ENCODE peak calls at places on chromosomes 5 and 9, in six cellular contexts. One of them, this sample, is unnamed.

GRCh38 chr9:37617837-37618236 is 25.4 kb upstream of the TOMM5 start:
- DNase-seq in GM20000: no peak
- DNase-seq in mammary epithelial cell: no peak
- DNase-seq in IMR-90: peak
- DNase-seq in AG10803: peak
- DNase-seq in body of pancreas: no peak
- DNase-seq in this sample: peak

GRCh38 chr9:136437430-136437829 is 2.2 kb downstream of the INPP5E start:
- DNase-seq in GM20000: no peak
- DNase-seq in mammary epithelial cell: peak
- DNase-seq in IMR-90: peak
- DNase-seq in AG10803: peak
- DNase-seq in body of pancreas: no peak
- DNase-seq in this sample: no peak

GRCh38 chr5:172944741-172945140 is 14.5 kb upstream of the RPL26L1 start:
- DNase-seq in GM20000: no peak
- DNase-seq in mammary epithelial cell: no peak
- DNase-seq in IMR-90: peak
- DNase-seq in AG10803: no peak
- DNase-seq in body of pancreas: no peak
- DNase-seq in this sample: no peak

GRCh38 chr5:172412724-172413260 is 41.5 kb downstream of the SH3PXD2B start:
- DNase-seq in GM20000: no peak
- DNase-seq in mammary epithelial cell: peak
- DNase-seq in IMR-90: peak
- DNase-seq in AG10803: peak
- DNase-seq in body of pancreas: peak
- DNase-seq in this sample: peak

GRCh38 chr9:91678807-91679206 is 255.2 kb upstream of the NFIL3 start:
- DNase-seq in GM20000: no peak
- DNase-seq in mammary epithelial cell: no peak
- DNase-seq in IMR-90: no peak
- DNase-seq in AG10803: no peak
- DNase-seq in body of pancreas: no peak
- DNase-seq in this sample: no peak

GRCh38 chr9:127876026-127876763 is 1.3 kb downstream of the AK1 start:
- DNase-seq in GM20000: no peak
- DNase-seq in mammary epithelial cell: no peak
- DNase-seq in IMR-90: no peak
- DNase-seq in AG10803: no peak
- DNase-seq in body of pancreas: no peak
- DNase-seq in this sample: no peak

GRCh38 chr9:78437721-78438610 is 141.0 kb downstream of the PSAT1 start:
- DNase-seq in GM20000: no peak
- DNase-seq in mammary epithelial cell: no peak
- DNase-seq in IMR-90: no peak
- DNase-seq in AG10803: no peak
- DNase-seq in body of pancreas: no peak
- DNase-seq in this sample: no peak

GRCh38 chr5:168843998-168844374 is 264.8 kb upstream of the PANK3 start:
- DNase-seq in GM20000: no peak
- DNase-seq in mammary epithelial cell: no peak
- DNase-seq in IMR-90: no peak
- DNase-seq in AG10803: no peak
- DNase-seq in body of pancreas: no peak
- DNase-seq in this sample: no peak

GRCh38 chr5:54063817-54064216 is 246.6 kb downstream of the ARL15 start:
- DNase-seq in GM20000: no peak
- DNase-seq in mammary epithelial cell: no peak
- DNase-seq in IMR-90: peak
- DNase-seq in AG10803: peak
- DNase-seq in body of pancreas: no peak
- DNase-seq in this sample: peak

DNA sequence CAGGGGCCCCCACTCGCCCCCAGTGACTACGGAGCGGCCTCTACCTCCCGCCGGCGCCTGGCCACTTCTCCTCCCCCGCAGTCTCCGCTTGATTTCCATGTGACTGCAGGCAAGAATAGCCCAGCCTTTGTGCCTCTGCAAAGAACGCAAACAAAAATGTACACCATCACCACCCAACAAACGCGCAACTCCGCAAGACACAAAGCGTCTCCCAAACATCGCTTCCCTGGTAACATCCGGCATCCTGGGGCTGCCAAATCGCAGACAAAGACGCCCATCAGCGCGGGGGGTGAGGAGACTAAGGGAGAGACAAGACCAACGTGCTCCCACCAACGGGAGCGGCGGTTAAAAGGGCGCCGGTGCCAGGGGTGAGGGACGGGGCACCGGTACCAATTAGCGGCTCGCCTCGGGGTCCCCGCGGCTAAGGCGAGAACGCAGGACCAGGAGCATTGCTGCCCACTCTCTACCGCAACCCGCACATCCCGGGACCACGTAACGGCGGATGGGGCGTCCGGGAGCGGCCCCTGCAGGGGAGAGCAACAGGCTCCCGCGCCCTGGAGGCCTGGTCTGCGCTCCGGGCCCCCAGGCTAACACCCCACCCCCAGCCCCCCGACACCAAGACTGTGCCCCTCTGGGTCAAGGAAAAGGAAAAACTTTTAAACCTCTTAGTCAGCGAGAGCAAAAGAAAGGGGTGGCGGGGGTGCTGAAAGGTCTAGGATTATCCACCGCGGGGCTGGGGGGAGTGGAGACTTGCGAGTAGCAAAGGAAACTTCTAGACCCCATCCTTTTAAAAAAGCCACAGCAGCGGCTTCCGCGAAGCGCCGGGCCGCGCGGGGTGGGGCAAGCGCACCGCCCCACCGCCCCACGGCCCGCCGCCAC is 885 bp downstream of the MPDZ start:
- DNase-seq in GM20000: no peak
- DNase-seq in mammary epithelial cell: peak
- DNase-seq in IMR-90: peak
- DNase-seq in AG10803: peak
- DNase-seq in body of pancreas: peak
- DNase-seq in this sample: peak
- TF ChIP-seq CTCF in GM20000: no peak
- TF ChIP-seq CTCF in mammary epithelial cell: no peak
- TF ChIP-seq CTCF in IMR-90: peak
- TF ChIP-seq CTCF in AG10803: peak
- TF ChIP-seq CTCF in body of pancreas: no peak
- TF ChIP-seq CTCF in this sample: peak

DNA sequence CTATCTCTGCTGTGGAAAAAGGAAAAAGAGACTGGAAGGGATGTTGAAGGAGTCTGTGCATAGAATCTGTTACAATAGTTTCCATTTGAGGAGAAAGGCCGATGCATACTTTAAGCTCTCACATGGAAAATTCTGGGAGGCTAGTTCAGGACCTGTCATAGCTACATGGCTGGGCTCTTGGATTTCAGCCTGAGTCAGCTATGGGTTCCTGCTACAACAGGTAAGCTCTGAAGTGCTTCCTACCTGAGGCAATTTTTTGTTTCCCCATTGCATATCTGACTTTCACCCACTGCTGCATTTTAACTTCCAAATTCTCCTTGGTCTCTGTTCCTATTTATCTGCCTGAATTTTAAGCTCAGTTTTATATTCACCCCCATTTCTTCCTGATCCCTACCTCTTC is 310.7 kb downstream of the RAB3C start:
- DNase-seq in GM20000: no peak
- DNase-seq in mammary epithelial cell: peak
- DNase-seq in IMR-90: no peak
- DNase-seq in AG10803: no peak
- DNase-seq in body of pancreas: no peak
- DNase-seq in this sample: no peak
- TF ChIP-seq CTCF in GM20000: no peak
- TF ChIP-seq CTCF in mammary epithelial cell: no peak
- TF ChIP-seq CTCF in IMR-90: no peak
- TF ChIP-seq CTCF in AG10803: no peak
- TF ChIP-seq CTCF in body of pancreas: no peak
- TF ChIP-seq CTCF in this sample: no peak

GRCh38 chr5:76196886-76197489 is 113.8 kb downstream of the SV2C start:
- DNase-seq in GM20000: no peak
- DNase-seq in mammary epithelial cell: no peak
- DNase-seq in IMR-90: no peak
- DNase-seq in AG10803: no peak
- DNase-seq in body of pancreas: no peak
- DNase-seq in this sample: no peak

GRCh38 chr5:76190356-76190755 is 107.2 kb downstream of the SV2C start:
- DNase-seq in GM20000: no peak
- DNase-seq in mammary epithelial cell: no peak
- DNase-seq in IMR-90: no peak
- DNase-seq in AG10803: no peak
- DNase-seq in body of pancreas: no peak
- DNase-seq in this sample: no peak

GRCh38 chr5:76196457-76196856 is 113.3 kb downstream of the SV2C start:
- DNase-seq in GM20000: no peak
- DNase-seq in mammary epithelial cell: no peak
- DNase-seq in IMR-90: no peak
- DNase-seq in AG10803: no peak
- DNase-seq in body of pancreas: no peak
- DNase-seq in this sample: no peak

GRCh38 chr5:76192837-76193236 is 109.7 kb downstream of the SV2C start:
- DNase-seq in GM20000: no peak
- DNase-seq in mammary epithelial cell: no peak
- DNase-seq in IMR-90: no peak
- DNase-seq in AG10803: no peak
- DNase-seq in body of pancreas: no peak
- DNase-seq in this sample: no peak

GRCh38 chr5:76193635-76194034 is 110.5 kb downstream of the SV2C start:
- DNase-seq in GM20000: no peak
- DNase-seq in mammary epithelial cell: no peak
- DNase-seq in IMR-90: no peak
- DNase-seq in AG10803: no peak
- DNase-seq in body of pancreas: no peak
- DNase-seq in this sample: no peak
- TF ChIP-seq CTCF in GM20000: no peak
- TF ChIP-seq CTCF in mammary epithelial cell: no peak
- TF ChIP-seq CTCF in IMR-90: no peak
- TF ChIP-seq CTCF in AG10803: no peak
- TF ChIP-seq CTCF in body of pancreas: no peak
- TF ChIP-seq CTCF in this sample: no peak

DNA sequence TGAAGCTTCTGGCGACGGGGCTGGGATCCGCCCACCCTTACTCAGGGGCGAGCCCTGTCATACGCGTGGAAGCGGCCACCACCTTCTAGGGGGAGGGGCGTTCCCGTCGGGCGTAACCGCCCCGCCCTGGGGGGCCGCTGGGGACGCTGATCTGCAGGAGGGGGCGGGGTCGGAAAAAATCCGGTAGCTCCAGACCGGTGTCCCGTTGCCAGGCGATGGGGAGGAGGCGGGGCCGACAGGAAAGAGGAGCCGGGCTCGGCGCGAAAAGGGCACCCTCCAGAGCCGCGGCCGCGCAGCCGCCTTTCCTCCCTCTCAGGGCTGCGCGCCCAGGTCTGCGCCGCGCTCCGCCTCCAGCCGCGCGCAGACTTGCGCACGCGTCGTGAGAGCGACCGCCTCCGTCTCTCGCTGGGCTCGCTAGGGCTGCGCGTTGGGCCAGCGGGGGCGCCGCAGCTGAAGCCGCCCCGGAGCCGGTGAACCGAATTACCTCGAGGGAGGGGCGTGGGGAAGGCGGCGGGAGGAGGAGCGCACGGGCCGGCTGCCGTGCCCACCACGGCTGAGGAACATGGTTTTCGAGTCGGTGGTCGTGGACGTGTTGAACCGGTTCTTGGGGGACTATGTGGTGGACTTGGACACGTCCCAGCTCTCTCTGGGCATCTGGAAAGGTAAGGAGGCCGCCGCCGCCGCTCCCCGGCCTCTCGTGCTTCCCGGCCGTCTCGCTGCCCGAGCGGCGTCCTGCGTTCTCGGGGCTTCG is at the start of gene VPS13A:
- DNase-seq in GM20000: peak
- DNase-seq in mammary epithelial cell: peak
- DNase-seq in IMR-90: peak
- DNase-seq in AG10803: peak
- DNase-seq in body of pancreas: peak
- DNase-seq in this sample: peak
- TF ChIP-seq CTCF in GM20000: peak
- TF ChIP-seq CTCF in mammary epithelial cell: no peak
- TF ChIP-seq CTCF in IMR-90: peak
- TF ChIP-seq CTCF in AG10803: peak
- TF ChIP-seq CTCF in body of pancreas: peak
- TF ChIP-seq CTCF in this sample: peak

GRCh38 chr9:133538176-133538575 is 3.7 kb downstream of the ADAMTSL2 start:
- DNase-seq in GM20000: no peak
- DNase-seq in mammary epithelial cell: peak
- DNase-seq in IMR-90: no peak
- DNase-seq in AG10803: no peak
- DNase-seq in body of pancreas: no peak
- DNase-seq in this sample: no peak

GRCh38 chr9:133542002-133542401 is 7.5 kb downstream of the ADAMTSL2 start:
- DNase-seq in GM20000: no peak
- DNase-seq in mammary epithelial cell: no peak
- DNase-seq in IMR-90: no peak
- DNase-seq in AG10803: no peak
- DNase-seq in body of pancreas: no peak
- DNase-seq in this sample: no peak

GRCh38 chr9:133539434-133539833 is 4.9 kb downstream of the ADAMTSL2 start:
- DNase-seq in GM20000: no peak
- DNase-seq in mammary epithelial cell: no peak
- DNase-seq in IMR-90: no peak
- DNase-seq in AG10803: no peak
- DNase-seq in body of pancreas: peak
- DNase-seq in this sample: no peak

GRCh38 chr9:133538851-133539250 is 4.3 kb downstream of the ADAMTSL2 start:
- DNase-seq in GM20000: no peak
- DNase-seq in mammary epithelial cell: no peak
- DNase-seq in IMR-90: no peak
- DNase-seq in AG10803: no peak
- DNase-seq in body of pancreas: no peak
- DNase-seq in this sample: no peak

GRCh38 chr9:133540336-133541025 is 6.0 kb downstream of the ADAMTSL2 start:
- DNase-seq in GM20000: no peak
- DNase-seq in mammary epithelial cell: no peak
- DNase-seq in IMR-90: no peak
- DNase-seq in AG10803: no peak
- DNase-seq in body of pancreas: no peak
- DNase-seq in this sample: no peak
- TF ChIP-seq CTCF in GM20000: no peak
- TF ChIP-seq CTCF in mammary epithelial cell: no peak
- TF ChIP-seq CTCF in IMR-90: no peak
- TF ChIP-seq CTCF in AG10803: no peak
- TF ChIP-seq CTCF in body of pancreas: no peak
- TF ChIP-seq CTCF in this sample: peak

GRCh38 chr5:33992864-33993263 is 8.4 kb upstream of the SLC45A2 start:
- DNase-seq in GM20000: no peak
- DNase-seq in mammary epithelial cell: no peak
- DNase-seq in IMR-90: no peak
- DNase-seq in AG10803: no peak
- DNase-seq in body of pancreas: no peak
- DNase-seq in this sample: no peak

GRCh38 chr5:33999986-34000385 is 7.9 kb downstream of the AMACR start:
- DNase-seq in GM20000: no peak
- DNase-seq in mammary epithelial cell: no peak
- DNase-seq in IMR-90: no peak
- DNase-seq in AG10803: no peak
- DNase-seq in body of pancreas: no peak
- DNase-seq in this sample: no peak

GRCh38 chr5:33997331-33997983 is 10.4 kb downstream of the AMACR start:
- DNase-seq in GM20000: peak
- DNase-seq in mammary epithelial cell: peak
- DNase-seq in IMR-90: peak
- DNase-seq in AG10803: peak
- DNase-seq in body of pancreas: peak
- DNase-seq in this sample: peak

GRCh38 chr5:33994845-33995244 is 10.4 kb upstream of the SLC45A2 start:
- DNase-seq in GM20000: no peak
- DNase-seq in mammary epithelial cell: peak
- DNase-seq in IMR-90: peak
- DNase-seq in AG10803: peak
- DNase-seq in body of pancreas: no peak
- DNase-seq in this sample: peak
- TF ChIP-seq CTCF in GM20000: no peak
- TF ChIP-seq CTCF in mammary epithelial cell: peak
- TF ChIP-seq CTCF in IMR-90: peak
- TF ChIP-seq CTCF in AG10803: peak
- TF ChIP-seq CTCF in body of pancreas: no peak
- TF ChIP-seq CTCF in this sample: peak

This sample was measured in HFFc6.